ENCODE peak calls at places on chromosome 10, in four cellular contexts. B is bronchial epithelial cell, F is neural progenitor cell, D is uterus. Y is an unnamed sample.

GRCh38 chr10:69051303-69051702 is 36.6 kb upstream of the SRGN start:
- DNase-seq in B (no peak), D (no peak), F (no peak), Y (peak; percentile 71)

GRCh38 chr10:11959966-11960365 is 82.6 kb downstream of the UPF2 start:
- DNase-seq in F (no peak), D (no peak), B (no peak), Y (no peak)

GRCh38 chr10:75243426-75243825 is 7.7 kb upstream of the COMTD1 start:
- DNase-seq in F (no peak), B (no peak), D (no peak), Y (no peak)

GRCh38 chr10:110410329-110411046 is 87.2 kb upstream of the DUSP5 start:
- DNase-seq in B (peak; percentile 98), D (peak; percentile 64), F (no peak), Y (no peak)

GRCh38 chr10:128277267-128277666 is 151.0 kb upstream of the MKI67 start:
- DNase-seq in B (no peak), D (no peak), F (no peak), Y (no peak)

GRCh38 chr10:113875212-113875611 is 20.8 kb downstream of the NHLRC2 start:
- DNase-seq in D (no peak), F (no peak), B (no peak), Y (no peak)

GRCh38 chr10:120085386-120085785 is 192.9 kb downstream of the SEC23IP start:
- DNase-seq in D (no peak), F (no peak), B (no peak), Y (no peak)

GRCh38 chr10:34217524-34217923 is 597.6 kb downstream of the PARD3 start:
- DNase-seq in F (no peak), B (peak; percentile 38), D (no peak), Y (no peak)

GRCh38 chr10:95562326-95562725 is 1.2 kb upstream of the SORBS1 start:
- DNase-seq in B (no peak), F (no peak), D (no peak), Y (no peak)

GRCh38 chr10:49651039-49651835 is 28.2 kb upstream of the C10orf53 start:
- DNase-seq in D (no peak), F (no peak), B (no peak), Y (no peak)

GRCh38 chr10:117345143-117345542 is 30.1 kb downstream of the PDZD8 start:
- DNase-seq in D (no peak), F (no peak), B (no peak), Y (no peak)

GRCh38 chr10:35640474-35640873 is 1.6 kb downstream of the FZD8 start:
- DNase-seq in F (peak; percentile 92), B (peak; percentile 31), D (peak; percentile 45), Y (peak; percentile 87)

GRCh38 chr10:46524471-46525176 is 31.8 kb downstream of the GPRIN2 start:
- DNase-seq in D (peak; percentile 14), F (peak; percentile 39), B (peak; percentile 17), Y (peak; percentile 68)

GRCh38 chr10:14556285-14556956 is 218.3 kb downstream of the FAM107B start:
- DNase-seq in B (peak; percentile 31), F (peak; percentile 65), D (no peak), Y (no peak)

GRCh38 chr10:78944658-78945333 is 124.0 kb upstream of the ZMIZ1 start:
- DNase-seq in F (no peak), B (peak; percentile 37), D (peak; percentile 84), Y (no peak)

GRCh38 chr10:75540357-75541335 is 109.2 kb downstream of the LRMDA start:
- DNase-seq in B (peak; percentile 14), D (no peak), F (peak; percentile 72), Y (no peak)

GRCh38 chr10:79349072-79349491 is 1.8 kb downstream of the PPIF start:
- DNase-seq in B (no peak), F (no peak), D (no peak), Y (peak; percentile 58)

GRCh38 chr10:104300002-104300735 is 31.2 kb downstream of the GSTO2 start:
- DNase-seq in F (no peak), B (peak; percentile 73), D (peak; percentile 77), Y (no peak)
- H3K4me3 ChIP-seq in F (no peak overlapping the region), B (no peak overlapping the region), D (no peak overlapping the region), Y (no peak overlapping the region)

DNA sequence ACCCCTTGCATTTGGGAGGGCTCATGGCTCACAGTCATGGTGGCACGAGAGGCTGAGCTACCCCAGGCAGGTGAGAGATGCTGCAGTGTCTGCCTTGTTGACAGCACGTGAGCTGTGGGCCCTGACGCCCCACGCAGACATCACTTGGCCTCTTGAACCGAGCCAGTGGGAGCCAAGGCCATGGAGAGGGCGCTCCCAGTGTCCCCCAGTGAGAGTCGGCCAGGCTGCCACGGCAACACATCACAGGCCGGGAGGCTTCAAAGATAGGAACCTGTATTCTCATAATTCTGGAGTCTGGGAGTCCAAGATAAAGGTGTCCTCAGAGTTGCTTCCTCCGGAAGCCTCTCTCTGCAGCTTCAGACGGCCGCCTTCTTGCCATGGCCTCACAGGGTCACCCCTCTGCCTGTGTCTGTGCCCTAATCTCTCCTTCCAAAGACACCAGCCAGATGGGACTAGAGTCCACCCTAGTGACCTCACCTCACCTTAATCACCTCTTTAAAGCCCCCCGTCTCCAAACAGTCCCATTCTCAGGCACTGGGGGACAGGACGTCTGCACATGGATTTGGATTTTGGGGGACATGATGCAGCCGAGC is 119.6 kb downstream of the KLF6 start:
- DNase-seq in D (no peak), F (no peak), B (no peak), Y (no peak)
- TF ChIP-seq CTCF in D (no peak), F (no peak), B (no peak), Y (no peak)

DNA sequence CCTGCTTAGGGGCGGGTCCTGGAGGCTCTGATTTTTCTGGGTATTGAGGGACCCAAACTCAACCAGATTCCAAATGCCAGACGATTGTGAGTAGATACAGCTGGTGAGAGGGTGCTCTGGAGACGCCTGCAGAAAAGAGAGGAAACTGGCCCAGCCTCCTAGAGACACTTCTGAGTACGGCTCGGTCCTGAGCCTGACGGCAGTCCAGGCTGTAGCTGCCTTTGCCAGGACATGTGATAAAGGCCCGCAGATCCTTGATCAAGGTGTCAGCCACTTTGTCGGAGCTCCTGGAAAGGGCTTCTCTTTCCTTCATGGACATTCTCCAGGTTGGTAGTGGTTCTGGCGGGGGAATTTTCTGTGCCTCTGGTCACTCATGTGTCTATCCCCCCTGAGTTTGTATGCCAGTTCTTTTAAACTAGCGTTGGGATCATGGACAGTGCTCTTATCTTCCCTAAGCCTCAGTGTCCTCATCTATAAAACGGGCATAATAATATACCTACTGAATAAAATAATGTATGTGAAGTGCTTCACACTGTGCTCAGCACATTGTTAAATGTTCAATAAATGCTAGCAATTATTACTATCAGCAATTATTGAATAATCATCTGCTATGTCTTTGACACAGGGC is 42.4 kb upstream of the BTRC start:
- DNase-seq in D (no peak), B (no peak), F (no peak), Y (no peak)
- H3K4me3 ChIP-seq in D (no peak overlapping the region), B (peak overlapping the region; percentile 11), F (peak overlapping the region; percentile 31), Y (no peak overlapping the region)

DNA sequence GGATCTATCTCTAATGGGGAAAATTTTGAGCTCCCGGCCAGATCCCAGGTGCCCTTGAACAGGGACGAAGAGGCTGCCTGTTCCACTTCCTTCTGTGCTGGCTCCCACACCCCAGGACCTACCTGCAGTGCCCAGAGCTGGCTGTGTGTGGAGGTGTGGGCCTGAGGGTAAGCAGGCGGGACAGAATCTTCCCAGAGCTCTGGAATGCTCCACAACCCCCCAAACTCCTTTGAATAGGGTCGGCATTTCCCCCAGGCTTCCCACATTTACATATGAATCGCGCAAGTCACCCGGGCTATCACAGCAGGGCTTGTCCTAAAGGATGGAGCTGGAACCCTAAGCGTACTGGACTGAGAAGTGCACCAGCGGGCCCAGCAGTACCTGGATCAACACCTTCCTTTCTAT is 95.9 kb downstream of the DNMBP start:
- DNase-seq in D (no peak), F (peak; percentile 96), B (no peak), Y (no peak)
- TF ChIP-seq CTCF in D (no peak), F (peak; percentile 66), B (peak; percentile 31), Y (no peak)

DNA sequence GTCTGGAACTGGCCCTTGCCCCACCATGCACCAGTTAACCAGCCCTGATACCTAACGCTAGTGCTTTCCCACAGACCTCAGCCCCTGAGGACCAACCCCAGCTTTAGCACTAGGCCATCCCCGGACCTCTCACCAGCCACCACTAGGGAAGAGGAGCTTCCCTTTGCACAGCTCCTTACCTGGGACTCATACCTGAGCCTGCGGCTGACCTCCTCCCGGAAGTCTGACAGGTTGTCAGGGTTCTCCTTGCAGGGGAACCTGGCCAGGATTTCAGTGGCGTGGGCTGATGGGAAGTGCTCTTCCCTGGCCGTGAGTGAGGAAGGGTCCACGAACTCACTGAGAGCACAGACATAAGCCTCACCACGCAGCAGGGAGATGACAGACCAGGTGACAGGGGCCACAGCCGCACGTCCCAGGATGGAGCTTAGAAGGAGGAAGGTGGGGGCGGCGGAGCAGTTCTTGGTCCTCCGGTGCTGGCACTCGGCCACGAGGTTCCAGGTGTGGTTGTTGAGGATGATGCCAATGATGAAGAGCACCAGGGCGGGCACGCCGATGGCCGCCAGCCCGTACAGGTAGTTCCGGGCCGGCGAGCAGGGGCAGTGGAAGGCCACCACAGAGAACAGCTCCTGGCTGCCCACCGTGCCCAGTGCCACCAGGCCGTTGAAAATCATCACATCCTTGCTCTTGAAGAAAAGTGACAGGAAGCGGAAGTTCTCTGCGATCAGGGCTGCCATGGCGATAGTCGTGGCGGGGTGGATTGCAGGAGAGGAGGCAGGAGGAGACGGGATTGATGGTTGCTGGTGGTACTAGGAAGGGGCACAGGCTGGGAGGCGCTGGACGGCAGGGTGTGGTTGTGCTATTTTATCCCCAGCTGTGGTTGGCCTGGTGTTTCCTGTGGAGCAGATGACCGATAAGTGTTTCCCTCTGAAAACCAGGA is 2.7 kb downstream of the CALHM2 start:
- DNase-seq in F (no peak), B (no peak), D (no peak), Y (no peak)
- H3K4me3 ChIP-seq in F (no peak overlapping the region), B (no peak overlapping the region), D (peak overlapping the region; percentile 82), Y (peak overlapping the region; percentile 90)

GRCh38 chr10:101031128-101031795 is at the start of the genes PDZD7 and SFXN3:
- DNase-seq in F (peak; percentile 93), D (peak; percentile 96), B (peak; percentile 83), Y (peak; percentile 99)

GRCh38 chr10:101029520-101030309 is 1.2 kb downstream of the PDZD7 start:
- DNase-seq in F (peak; percentile 64), D (no peak), B (no peak), Y (no peak)

GRCh38 chr10:101032637-101033201 is 1.7 kb downstream of the SFXN3 start:
- DNase-seq in D (peak; percentile 60), B (peak; percentile 79), F (peak; percentile 61), Y (no peak)

GRCh38 chr10:101030492-101031127 is 319 bp downstream of the PDZD7 start:
- DNase-seq in B (no peak), D (no peak), F (peak; percentile 60), Y (no peak)

DNA sequence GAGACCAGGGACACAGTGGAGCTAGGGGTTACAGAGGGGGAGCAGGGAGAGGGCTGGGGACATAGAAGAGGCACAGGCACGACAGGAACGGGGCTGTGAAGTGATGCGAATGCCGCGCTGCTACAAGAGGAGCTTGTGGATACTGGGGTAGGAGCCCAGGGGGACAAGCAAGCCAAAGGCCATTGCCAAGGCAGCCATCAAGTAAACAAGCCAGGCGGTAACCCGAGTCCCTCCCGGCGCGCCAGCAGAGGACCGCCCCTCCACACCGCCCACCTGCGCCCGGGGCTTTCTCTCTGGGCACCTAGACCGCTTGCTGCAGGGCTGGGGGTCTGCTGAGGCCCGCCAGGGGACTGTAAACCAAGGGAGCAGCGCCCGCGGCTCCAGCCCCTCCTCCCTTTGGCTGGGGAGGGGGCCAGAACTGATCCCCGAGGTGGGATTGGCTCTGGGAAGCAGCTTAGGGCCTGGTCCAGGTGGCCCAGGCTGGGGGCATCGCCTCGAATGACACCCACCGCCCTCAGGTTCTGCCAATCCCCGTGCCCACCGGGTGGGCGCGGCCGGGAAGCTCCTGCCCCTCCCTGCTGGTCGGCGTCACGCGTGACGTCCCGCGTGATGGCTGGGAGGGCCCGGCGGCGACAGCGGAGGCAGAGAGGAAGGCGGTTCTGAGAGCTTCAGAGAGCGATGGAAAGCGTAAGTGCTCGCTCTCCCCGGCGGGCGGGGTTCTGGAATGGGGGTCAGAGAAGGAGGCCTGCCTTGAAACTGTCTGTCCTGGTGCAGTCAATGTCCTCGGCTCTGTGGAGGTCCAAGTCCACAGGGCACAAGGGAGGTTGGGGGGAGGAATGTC is 982 bp downstream of the SFXN3 start:
- DNase-seq in D (peak; percentile 78), B (no peak), F (peak; percentile 53), Y (peak; percentile 92)
- TF ChIP-seq CTCF in D (no peak), B (no peak), F (no peak), Y (peak; percentile 2)

Y was measured in upper lobe of right lung.